ENCODE peak calls at places on chromosomes 13 and 19, in five cellular contexts. S is RWPE1; E is endodermal cell; M is activated B cell treated with CpG ODN at 0.5 μM for 24 hours; J is activated CD4-positive, alpha-beta T cell treated with anti-CD3 and anti-CD28 coated beads, Interleukin-2, amount 50 U/mL, for 4 hours. W is an unnamed sample.

GRCh38 chr13:76667551-76667950 is 218.7 kb downstream of the KCTD12 start:
- DNase-seq in J (no peak), E (no peak), S (peak; percentile 28), M (no peak), W (no peak)

GRCh38 chr19:2578911-2579677 is 103.2 kb downstream of the GADD45B start:
- DNase-seq in S (peak; percentile 76), E (peak; percentile 97), J (peak; percentile 57), M (peak; percentile 45), W (peak; percentile 82)

GRCh38 chr13:106417467-106418110 is 117.9 kb downstream of the EFNB2 start:
- DNase-seq in J (no peak), M (no peak), S (no peak), E (no peak), W (no peak)

GRCh38 chr13:47610687-47611086 is 390.4 kb downstream of the SUCLA2 start:
- DNase-seq in J (no peak), E (no peak), M (no peak), S (no peak), W (no peak)

GRCh38 chr19:46533085-46534081 is 37.7 kb upstream of the PNMA8B start:
- DNase-seq in M (no peak), E (no peak), J (no peak), S (no peak), W (no peak)

GRCh38 chr13:82758056-82758455 is 1124.2 kb downstream of the SLITRK1 start:
- DNase-seq in E (peak; percentile 87), S (peak; percentile 9), M (no peak), J (no peak), W (no peak)

GRCh38 chr19:16777811-16778210 is 51.4 kb upstream of the SIN3B start:
- DNase-seq in M (no peak), J (no peak), E (no peak), S (no peak), W (no peak)

GRCh38 chr13:30268673-30269072 is 38.7 kb downstream of the KATNAL1 start:
- DNase-seq in S (no peak), J (no peak), M (no peak), E (no peak), W (no peak)

GRCh38 chr13:29934531-29935308 is 84.3 kb upstream of the UBL3 start:
- DNase-seq in M (no peak), J (no peak), S (no peak), E (no peak), W (peak; percentile 83)

GRCh38 chr19:35549174-35549788 is 3.9 kb downstream of the TMEM147 start:
- DNase-seq in S (peak; percentile 53), M (peak; percentile 27), E (peak; percentile 88), J (peak; percentile 25), W (peak; percentile 57)

GRCh38 chr13:25300861-25301346 is 521 bp upstream of the NUP58 start:
- DNase-seq in S (no peak), M (peak; percentile 37), J (peak; percentile 17), E (peak; percentile 50), W (peak; percentile 55)

GRCh38 chr13:38308736-38309135 is 40.9 kb upstream of the UFM1 start:
- DNase-seq in S (peak; percentile 82), M (no peak), E (no peak), J (no peak), W (no peak)

GRCh38 chr19:55118401-55118991 is 1.1 kb upstream of the PPP1R12C start:
- DNase-seq in M (no peak), J (no peak), S (no peak), E (peak; percentile 94), W (peak; percentile 78)

GRCh38 chr13:111623743-111624505 is 303.5 kb downstream of the TEX29 start:
- DNase-seq in E (no peak), J (no peak), M (no peak), S (no peak), W (no peak)

GRCh38 chr19:42280761-42281174 is 11.7 kb downstream of the CIC start:
- DNase-seq in J (no peak), S (peak; percentile 59), E (no peak), M (no peak), W (peak; percentile 84)

W was measured in head of caudate nucleus.